ENCODE peak calls at places on chromosomes 5 and 9, in six cellular contexts. One of them, this sample, is unnamed.

GRCh38 chr9:107488400-107489143 is 997 bp downstream of the KLF4 start:
- DNase-seq in sigmoid colon: peak; percentile 94
- DNase-seq in PC-3: peak; percentile 48
- DNase-seq in CD8-positive, alpha-beta T cell: no peak
- DNase-seq in WERI-Rb-1: peak; percentile 60
- DNase-seq in cardiac fibroblast: peak; percentile 76
- DNase-seq in this sample: no peak

GRCh38 chr9:123654647-123655637 is 275.0 kb downstream of the DENND1A start:
- DNase-seq in PC-3: no peak
- DNase-seq in CD8-positive, alpha-beta T cell: no peak
- DNase-seq in WERI-Rb-1: no peak
- DNase-seq in sigmoid colon: no peak
- DNase-seq in cardiac fibroblast: no peak
- DNase-seq in this sample: no peak

GRCh38 chr9:4334439-4334838 is 34.6 kb upstream of the GLIS3 start:
- DNase-seq in cardiac fibroblast: peak; percentile 54
- DNase-seq in PC-3: peak; percentile 58
- DNase-seq in CD8-positive, alpha-beta T cell: no peak
- DNase-seq in WERI-Rb-1: no peak
- DNase-seq in sigmoid colon: no peak
- DNase-seq in this sample: no peak

GRCh38 chr9:93674580-93675335 is 98.4 kb downstream of the PHF2 start:
- DNase-seq in sigmoid colon: peak; percentile 57
- DNase-seq in WERI-Rb-1: peak; percentile 5
- DNase-seq in cardiac fibroblast: no peak
- DNase-seq in CD8-positive, alpha-beta T cell: no peak
- DNase-seq in PC-3: no peak
- DNase-seq in this sample: no peak

GRCh38 chr5:3277590-3278196 is 317.9 kb upstream of the IRX1 start:
- DNase-seq in CD8-positive, alpha-beta T cell: no peak
- DNase-seq in WERI-Rb-1: no peak
- DNase-seq in cardiac fibroblast: no peak
- DNase-seq in PC-3: no peak
- DNase-seq in sigmoid colon: no peak
- DNase-seq in this sample: no peak

GRCh38 chr5:146755781-146756180 is 122.8 kb downstream of the PPP2R2B start:
- DNase-seq in WERI-Rb-1: no peak
- DNase-seq in sigmoid colon: no peak
- DNase-seq in cardiac fibroblast: no peak
- DNase-seq in PC-3: no peak
- DNase-seq in CD8-positive, alpha-beta T cell: no peak
- DNase-seq in this sample: no peak

GRCh38 chr5:170755679-170756456 is 27.7 kb upstream of the GABRP start:
- DNase-seq in PC-3: peak; percentile 23
- DNase-seq in sigmoid colon: no peak
- DNase-seq in cardiac fibroblast: peak; percentile 3
- DNase-seq in WERI-Rb-1: no peak
- DNase-seq in CD8-positive, alpha-beta T cell: no peak
- DNase-seq in this sample: no peak

GRCh38 chr5:97194366-97194765 is 11.3 kb upstream of the RIOK2 start:
- DNase-seq in sigmoid colon: no peak
- DNase-seq in cardiac fibroblast: no peak
- DNase-seq in PC-3: no peak
- DNase-seq in CD8-positive, alpha-beta T cell: no peak
- DNase-seq in WERI-Rb-1: no peak
- DNase-seq in this sample: no peak

GRCh38 chr5:103232393-103232999 is 26.1 kb upstream of the MACIR start:
- DNase-seq in PC-3: peak; percentile 77
- DNase-seq in sigmoid colon: no peak
- DNase-seq in WERI-Rb-1: no peak
- DNase-seq in CD8-positive, alpha-beta T cell: no peak
- DNase-seq in cardiac fibroblast: peak; percentile 66
- DNase-seq in this sample: peak; percentile 12

GRCh38 chr5:66529704-66530103 is 66.5 kb upstream of the MAST4 start:
- DNase-seq in sigmoid colon: no peak
- DNase-seq in cardiac fibroblast: no peak
- DNase-seq in CD8-positive, alpha-beta T cell: no peak
- DNase-seq in WERI-Rb-1: peak; percentile 9
- DNase-seq in PC-3: no peak
- DNase-seq in this sample: no peak

GRCh38 chr5:118981783-118982182 is 6.6 kb downstream of the DTWD2 start:
- DNase-seq in CD8-positive, alpha-beta T cell: no peak
- DNase-seq in cardiac fibroblast: no peak
- DNase-seq in PC-3: peak; percentile 48
- DNase-seq in WERI-Rb-1: no peak
- DNase-seq in sigmoid colon: no peak
- DNase-seq in this sample: no peak

GRCh38 chr5:140548300-140548688 is 832 bp downstream of the EIF4EBP3 start:
- DNase-seq in cardiac fibroblast: no peak
- DNase-seq in WERI-Rb-1: no peak
- DNase-seq in PC-3: no peak
- DNase-seq in CD8-positive, alpha-beta T cell: no peak
- DNase-seq in sigmoid colon: no peak
- DNase-seq in this sample: no peak

GRCh38 chr9:132973713-132974112 is 4.8 kb upstream of the GFI1B start:
- DNase-seq in sigmoid colon: no peak
- DNase-seq in CD8-positive, alpha-beta T cell: no peak
- DNase-seq in cardiac fibroblast: peak; percentile 20
- DNase-seq in PC-3: no peak
- DNase-seq in WERI-Rb-1: peak; percentile 46
- DNase-seq in this sample: no peak

GRCh38 chr5:168404366-168404765 is 81.9 kb upstream of the RARS1 start:
- DNase-seq in sigmoid colon: no peak
- DNase-seq in WERI-Rb-1: no peak
- DNase-seq in PC-3: peak; percentile 17
- DNase-seq in cardiac fibroblast: peak; percentile 79
- DNase-seq in CD8-positive, alpha-beta T cell: no peak
- DNase-seq in this sample: no peak

GRCh38 chr5:39192449-39193160 is 26.8 kb downstream of the FYB1 start:
- DNase-seq in CD8-positive, alpha-beta T cell: no peak
- DNase-seq in cardiac fibroblast: no peak
- DNase-seq in WERI-Rb-1: no peak
- DNase-seq in sigmoid colon: no peak
- DNase-seq in PC-3: no peak
- DNase-seq in this sample: no peak

GRCh38 chr9:135939351-135940265 is 21.6 kb downstream of the UBAC1 start:
- DNase-seq in sigmoid colon: no peak
- DNase-seq in cardiac fibroblast: no peak
- DNase-seq in CD8-positive, alpha-beta T cell: no peak
- DNase-seq in WERI-Rb-1: no peak
- DNase-seq in PC-3: no peak
- DNase-seq in this sample: no peak

GRCh38 chr5:77873239-77873638 is 97.1 kb upstream of the TBCA start:
- DNase-seq in CD8-positive, alpha-beta T cell: no peak
- DNase-seq in cardiac fibroblast: no peak
- DNase-seq in sigmoid colon: no peak
- DNase-seq in PC-3: no peak
- DNase-seq in WERI-Rb-1: no peak
- DNase-seq in this sample: no peak

GRCh38 chr9:34625087-34625486 is 3.8 kb downstream of the ARID3C start:
- DNase-seq in WERI-Rb-1: no peak
- DNase-seq in CD8-positive, alpha-beta T cell: no peak
- DNase-seq in PC-3: no peak
- DNase-seq in sigmoid colon: no peak
- DNase-seq in cardiac fibroblast: no peak
- DNase-seq in this sample: no peak

GRCh38 chr9:34628656-34629491 is at the start of gene ARID3C:
- DNase-seq in CD8-positive, alpha-beta T cell: no peak
- DNase-seq in cardiac fibroblast: no peak
- DNase-seq in PC-3: peak; percentile 28
- DNase-seq in sigmoid colon: no peak
- DNase-seq in WERI-Rb-1: peak; percentile 31
- DNase-seq in this sample: no peak

GRCh38 chr9:34629492-34629809 is 585 bp upstream of the ARID3C start:
- DNase-seq in CD8-positive, alpha-beta T cell: no peak
- DNase-seq in cardiac fibroblast: no peak
- DNase-seq in PC-3: no peak
- DNase-seq in WERI-Rb-1: no peak
- DNase-seq in sigmoid colon: no peak
- DNase-seq in this sample: no peak

GRCh38 chr9:34630402-34631154 is 1.7 kb upstream of the ARID3C start:
- DNase-seq in CD8-positive, alpha-beta T cell: no peak
- DNase-seq in sigmoid colon: no peak
- DNase-seq in cardiac fibroblast: no peak
- DNase-seq in WERI-Rb-1: no peak
- DNase-seq in PC-3: no peak
- DNase-seq in this sample: no peak

DNA sequence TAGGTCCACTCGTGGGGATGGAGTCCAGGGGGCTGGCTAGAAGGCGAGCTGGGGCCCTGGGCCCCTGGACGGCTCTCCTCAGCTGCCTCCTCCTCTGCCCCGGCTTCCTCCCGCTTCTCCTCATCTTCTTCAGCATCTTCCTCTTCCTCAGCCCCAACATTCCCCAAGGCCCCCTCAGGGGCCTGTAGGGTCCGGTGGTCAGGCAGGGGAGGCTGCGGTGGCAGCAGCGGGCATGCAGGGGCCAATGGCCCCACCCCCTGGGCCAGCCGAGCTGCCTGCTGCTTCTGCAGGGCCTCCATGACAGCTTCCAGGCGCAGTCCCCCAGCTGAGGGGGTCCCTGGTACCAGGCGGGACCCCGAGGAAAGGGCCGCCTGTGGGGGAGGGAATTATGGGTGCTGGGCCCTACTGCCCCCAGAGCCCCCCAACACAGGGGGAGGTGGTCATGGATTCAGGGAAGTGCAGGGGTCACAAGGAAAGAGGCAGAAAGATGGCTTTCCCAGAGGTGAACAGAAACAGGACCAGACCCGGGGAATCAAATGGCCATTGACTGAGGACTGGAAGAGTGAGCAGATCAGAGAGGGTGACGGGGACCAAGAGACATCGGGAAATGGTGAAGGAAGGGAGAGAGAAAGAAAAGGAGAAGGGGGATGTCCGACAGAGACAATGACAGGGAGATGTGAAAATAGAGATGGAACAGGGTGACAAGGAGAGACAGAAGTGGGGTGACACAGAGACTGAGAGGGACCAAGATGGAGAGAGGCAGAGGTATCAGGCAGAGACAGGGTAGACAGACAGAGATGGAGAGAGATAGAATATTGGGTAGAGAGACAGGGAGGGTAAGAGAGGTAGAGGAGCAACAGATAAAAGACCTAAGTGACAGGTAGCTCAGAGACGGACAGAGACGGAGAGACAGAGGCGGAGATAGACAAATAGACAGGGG is 880 bp downstream of the ARID3C start:
- DNase-seq in sigmoid colon: no peak
- DNase-seq in CD8-positive, alpha-beta T cell: no peak
- DNase-seq in PC-3: no peak
- DNase-seq in WERI-Rb-1: no peak
- DNase-seq in cardiac fibroblast: no peak
- DNase-seq in this sample: no peak
- H3K4me3 ChIP-seq in sigmoid colon: peak overlapping the region; percentile 45
- H3K4me3 ChIP-seq in CD8-positive, alpha-beta T cell: peak overlapping the region; percentile 42
- H3K4me3 ChIP-seq in PC-3: peak overlapping the region; percentile 56
- H3K4me3 ChIP-seq in WERI-Rb-1: peak overlapping the region; percentile 15
- H3K4me3 ChIP-seq in cardiac fibroblast: peak overlapping the region; percentile 46
- H3K4me3 ChIP-seq in this sample: no peak overlapping the region

GRCh38 chr9:130107955-130108354 is 54.2 kb downstream of the GPR107 start:
- DNase-seq in sigmoid colon: no peak
- DNase-seq in cardiac fibroblast: no peak
- DNase-seq in CD8-positive, alpha-beta T cell: no peak
- DNase-seq in PC-3: no peak
- DNase-seq in WERI-Rb-1: no peak
- DNase-seq in this sample: no peak

GRCh38 chr9:130111805-130112204 is 58.1 kb downstream of the GPR107 start:
- DNase-seq in PC-3: no peak
- DNase-seq in WERI-Rb-1: peak; percentile 83
- DNase-seq in cardiac fibroblast: no peak
- DNase-seq in sigmoid colon: peak; percentile 88
- DNase-seq in CD8-positive, alpha-beta T cell: no peak
- DNase-seq in this sample: no peak

GRCh38 chr9:130112244-130113151 is 58.8 kb downstream of the GPR107 start:
- DNase-seq in PC-3: no peak
- DNase-seq in CD8-positive, alpha-beta T cell: no peak
- DNase-seq in cardiac fibroblast: no peak
- DNase-seq in sigmoid colon: no peak
- DNase-seq in WERI-Rb-1: no peak
- DNase-seq in this sample: no peak

GRCh38 chr9:130110596-130111021 is 56.9 kb downstream of the GPR107 start:
- DNase-seq in CD8-positive, alpha-beta T cell: no peak
- DNase-seq in cardiac fibroblast: peak; percentile 45
- DNase-seq in PC-3: no peak
- DNase-seq in WERI-Rb-1: no peak
- DNase-seq in sigmoid colon: no peak
- DNase-seq in this sample: no peak

GRCh38 chr9:130110166-130110565 is 56.5 kb downstream of the GPR107 start:
- DNase-seq in WERI-Rb-1: peak; percentile 54
- DNase-seq in sigmoid colon: no peak
- DNase-seq in PC-3: no peak
- DNase-seq in CD8-positive, alpha-beta T cell: no peak
- DNase-seq in cardiac fibroblast: no peak
- DNase-seq in this sample: no peak
- TF ChIP-seq CTCF in WERI-Rb-1: peak; percentile 79
- TF ChIP-seq CTCF in sigmoid colon: no peak
- TF ChIP-seq CTCF in PC-3: no peak
- TF ChIP-seq CTCF in CD8-positive, alpha-beta T cell: no peak
- TF ChIP-seq CTCF in cardiac fibroblast: no peak
- TF ChIP-seq CTCF in this sample: peak; percentile 20

DNA sequence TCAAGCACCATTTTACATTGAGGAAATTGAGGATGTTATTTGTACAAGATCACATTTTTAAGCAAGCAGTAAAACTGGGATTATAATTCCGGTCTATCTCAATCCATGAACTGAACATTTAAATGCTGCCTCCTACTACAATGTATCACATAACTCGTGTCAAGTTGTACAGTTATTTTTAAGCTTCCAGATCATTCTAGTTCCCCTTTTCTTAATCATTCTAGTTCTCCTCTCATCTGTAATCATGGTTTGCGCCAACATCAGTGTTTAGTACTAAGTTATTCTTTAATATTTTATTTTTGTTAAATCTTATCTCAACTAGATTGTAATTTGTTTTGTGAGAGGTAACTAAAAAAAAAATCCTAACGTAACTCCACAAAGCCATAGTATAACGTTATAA is 2.3 kb upstream of the UHRF2 start:
- DNase-seq in CD8-positive, alpha-beta T cell: no peak
- DNase-seq in WERI-Rb-1: no peak
- DNase-seq in sigmoid colon: no peak
- DNase-seq in cardiac fibroblast: no peak
- DNase-seq in PC-3: no peak
- DNase-seq in this sample: no peak
- H3K4me3 ChIP-seq in CD8-positive, alpha-beta T cell: no peak overlapping the region
- H3K4me3 ChIP-seq in WERI-Rb-1: no peak overlapping the region
- H3K4me3 ChIP-seq in sigmoid colon: no peak overlapping the region
- H3K4me3 ChIP-seq in cardiac fibroblast: no peak overlapping the region
- H3K4me3 ChIP-seq in PC-3: no peak overlapping the region
- H3K4me3 ChIP-seq in this sample: no peak overlapping the region

GRCh38 chr9:13956107-13956506 is 357.8 kb downstream of the NFIB start:
- DNase-seq in WERI-Rb-1: no peak
- DNase-seq in sigmoid colon: no peak
- DNase-seq in PC-3: peak; percentile 19
- DNase-seq in CD8-positive, alpha-beta T cell: no peak
- DNase-seq in cardiac fibroblast: no peak
- DNase-seq in this sample: no peak
- TF ChIP-seq CTCF in WERI-Rb-1: no peak
- TF ChIP-seq CTCF in sigmoid colon: no peak
- TF ChIP-seq CTCF in PC-3: no peak
- TF ChIP-seq CTCF in CD8-positive, alpha-beta T cell: no peak
- TF ChIP-seq CTCF in cardiac fibroblast: no peak
- TF ChIP-seq CTCF in this sample: no peak

GRCh38 chr5:1521671-1522600 is 1.8 kb downstream of the LPCAT1 start:
- DNase-seq in cardiac fibroblast: peak; percentile 71
- DNase-seq in PC-3: peak; percentile 80
- DNase-seq in CD8-positive, alpha-beta T cell: no peak
- DNase-seq in WERI-Rb-1: peak; percentile 64
- DNase-seq in sigmoid colon: peak; percentile 59
- DNase-seq in this sample: no peak
- H3K4me3 ChIP-seq in cardiac fibroblast: peak overlapping the region; percentile 75
- H3K4me3 ChIP-seq in PC-3: peak overlapping the region; percentile 90
- H3K4me3 ChIP-seq in CD8-positive, alpha-beta T cell: peak overlapping the region; percentile 57
- H3K4me3 ChIP-seq in WERI-Rb-1: peak overlapping the region; percentile 57
- H3K4me3 ChIP-seq in sigmoid colon: peak overlapping the region; percentile 84
- H3K4me3 ChIP-seq in this sample: peak overlapping the region; percentile 87

This sample was measured in GM12864.